ENCODE peak calls at places on chromosomes 12 and 14, in eight cellular contexts. M, A, X, E, J, Z, U and R are unnamed samples.

GRCh38 chr12:43094886-43095285 is 457.1 kb downstream of the ADAMTS20 start:
- DNase-seq in X (no peak), Z (no peak), J (no peak), U (no peak), A (no peak), E (no peak), M (no peak), R (no peak)

GRCh38 chr12:59823535-59823934 is 227.7 kb downstream of the SLC16A7 start:
- DNase-seq in J (no peak), M (no peak), A (no peak), X (no peak), E (no peak), U (no peak), Z (no peak), R (no peak)

GRCh38 chr12:104975621-104976343 is 10.3 kb upstream of the NOPCHAP1 start:
- DNase-seq in M (no peak), A (no peak), J (no peak), U (no peak), E (no peak), Z (no peak), X (no peak), R (peak; percentile 16)

GRCh38 chr14:102593841-102594170 is 1.4 kb downstream of the RCOR1 start:
- DNase-seq in M (no peak), X (no peak), Z (peak; percentile 33), A (no peak), E (no peak), U (no peak), J (peak; percentile 46), R (no peak)

GRCh38 chr12:62584619-62585018 is 118.0 kb downstream of the MON2 start:
- DNase-seq in E (no peak), M (no peak), J (no peak), A (no peak), U (no peak), X (no peak), Z (no peak), R (no peak)

GRCh38 chr14:20556500-20557211 is 4.2 kb downstream of the RNASE9 start:
- DNase-seq in U (no peak), M (no peak), A (no peak), Z (no peak), X (no peak), J (no peak), E (no peak), R (no peak)

GRCh38 chr12:75812341-75813018 is 219.1 kb downstream of the PHLDA1 start:
- DNase-seq in M (no peak), Z (no peak), J (peak; percentile 93), U (no peak), X (no peak), A (peak; percentile 20), E (no peak), R (no peak)

GRCh38 chr14:35155962-35156361 is 33.6 kb downstream of the PRORP start:
- DNase-seq in U (peak; percentile 17), M (no peak), E (no peak), A (no peak), X (no peak), Z (no peak), J (no peak), R (no peak)

GRCh38 chr12:12620730-12621315 is 9.1 kb downstream of the CREBL2 start:
- DNase-seq in M (no peak), A (no peak), J (peak; percentile 97), E (no peak), X (no peak), Z (no peak), U (no peak), R (no peak)

GRCh38 chr14:100283984-100284881 is 22.0 kb downstream of the SLC25A29 start:
- DNase-seq in X (no peak), Z (no peak), U (no peak), J (no peak), A (no peak), E (no peak), M (no peak), R (no peak)

GRCh38 chr12:108788076-108788782 is 56.9 kb upstream of the CORO1C start:
- DNase-seq in U (no peak), E (no peak), M (no peak), Z (no peak), J (no peak), X (no peak), A (peak; percentile 76), R (no peak)

GRCh38 chr14:103014466-103015319 is 42.7 kb downstream of the CDC42BPB start:
- DNase-seq in X (no peak), E (no peak), M (no peak), J (no peak), A (no peak), U (no peak), Z (peak; percentile 58), R (no peak)

GRCh38 chr12:106001105-106001489 is 137.7 kb downstream of the NUAK1 start:
- DNase-seq in E (no peak), A (no peak), J (no peak), M (no peak), U (no peak), X (no peak), Z (no peak), R (no peak)

GRCh38 chr14:30389134-30389900 is 169.6 kb upstream of the G2E3 start:
- DNase-seq in J (peak; percentile 99), X (no peak), U (no peak), M (no peak), Z (peak; percentile 5), E (no peak), A (no peak), R (no peak)

GRCh38 chr14:89000007-89000942 is 175.8 kb downstream of the TTC8 start:
- DNase-seq in J (no peak), A (no peak), Z (peak; percentile 30), M (no peak), X (no peak), E (no peak), U (no peak), R (peak; percentile 9)

GRCh38 chr12:131729254-131729955 is 18.5 kb downstream of the SFSWAP start:
- DNase-seq in J (no peak), A (no peak), M (no peak), E (no peak), Z (no peak), X (no peak), U (no peak), R (no peak)

GRCh38 chr14:73059326-73059725 is 992 bp downstream of the RBM25 start:
- DNase-seq in U (no peak), Z (no peak), X (no peak), J (peak; percentile 35), M (no peak), E (no peak), A (no peak), R (no peak)

GRCh38 chr12:100138048-100138907 is 4.4 kb downstream of the BLTP3B start:
- DNase-seq in M (no peak), Z (no peak), E (no peak), U (no peak), A (no peak), X (no peak), J (peak; percentile 3), R (no peak)

GRCh38 chr12:49810159-49810459 is 18.1 kb downstream of the NCKAP5L start:
- DNase-seq in A (no peak), U (no peak), J (no peak), X (no peak), M (no peak), Z (no peak), E (no peak), R (no peak)

GRCh38 chr12:89947437-89948265 is 239.0 kb upstream of the ATP2B1 start:
- DNase-seq in X (no peak), J (no peak), E (no peak), M (no peak), Z (peak; percentile 16), U (no peak), A (peak; percentile 55), R (peak; percentile 41)

GRCh38 chr12:132462778-132463177 is 27.2 kb upstream of the FBRSL1 start:
- DNase-seq in M (no peak), Z (no peak), A (no peak), U (no peak), J (no peak), X (no peak), E (no peak), R (no peak)

GRCh38 chr12:13032164-13032563 is 12.0 kb upstream of the FAM234B start:
- DNase-seq in Z (no peak), M (no peak), J (no peak), X (no peak), E (no peak), A (no peak), U (no peak), R (no peak)

GRCh38 chr14:64878775-64879634 is 702 bp downstream of the SPTB start:
- DNase-seq in M (peak; percentile 42), U (no peak), J (peak; percentile 13), Z (no peak), A (no peak), X (no peak), E (no peak), R (no peak)

GRCh38 chr14:95562892-95563685 is 28.2 kb downstream of the GLRX5 start:
- DNase-seq in U (no peak), Z (no peak), J (no peak), M (no peak), X (no peak), A (no peak), E (no peak), R (no peak)

GRCh38 chr12:124747426-124748161 is 116.1 kb downstream of the SCARB1 start:
- DNase-seq in J (no peak), E (no peak), A (peak; percentile 79), X (no peak), Z (peak; percentile 84), U (no peak), M (no peak), R (peak; percentile 47)

GRCh38 chr12:88544991-88545684 is 35.1 kb downstream of the KITLG start:
- DNase-seq in X (no peak), A (no peak), E (no peak), U (no peak), Z (no peak), J (no peak), M (no peak), R (no peak)